ENCODE peak calls at places on chromosomes 4 and X, in four cellular contexts. S is IMR-90, P is astrocyte, O is kidney. Z is an unnamed sample.

GRCh38 chrX:16892504-16893362 is 22.6 kb upstream of the RBBP7 start:
- DNase-seq in S (peak; percentile 82), P (peak; percentile 65), O (no peak), Z (peak; percentile 90)

GRCh38 chrX:153494541-153495361 is at the start of gene BGN:
- DNase-seq in S (peak; percentile 44), P (peak; percentile 63), O (peak; percentile 86), Z (peak; percentile 63)

GRCh38 chr4:129515356-129515755 is 419.4 kb downstream of the C4orf33 start:
- DNase-seq in S (no peak), P (no peak), O (no peak), Z (no peak)

GRCh38 chr4:143163618-143164017 is 21.1 kb upstream of the USP38 start:
- DNase-seq in S (no peak), P (no peak), O (no peak), Z (no peak)

GRCh38 chr4:40916880-40917279 is 167.1 kb downstream of the NSUN7 start:
- DNase-seq in S (no peak), P (no peak), O (no peak), Z (no peak)

GRCh38 chrX:43655961-43656494 is at the start of gene MAOA:
- DNase-seq in S (no peak), P (no peak), O (peak; percentile 94), Z (peak; percentile 62)

GRCh38 chrX:15299945-15300851 is 15.2 kb downstream of the ASB11 start:
- DNase-seq in S (peak; percentile 30), P (no peak), O (no peak), Z (peak; percentile 67)

GRCh38 chr4:121484633-121485032 is 103.8 kb upstream of the QRFPR start:
- DNase-seq in S (peak; percentile 66), P (peak; percentile 36), O (no peak), Z (peak; percentile 61)

GRCh38 chr4:6200011-6200921 is at the start of gene JAKMIP1:
- DNase-seq in S (peak; percentile 46), P (peak; percentile 41), O (peak; percentile 87), Z (peak; percentile 71)

GRCh38 chrX:28586891-28587635 is at the start of gene IL1RAPL1:
- DNase-seq in S (peak; percentile 81), P (peak; percentile 78), O (no peak), Z (peak; percentile 73)

GRCh38 chr4:53651142-53651720 is 59.9 kb upstream of the LNX1 start:
- DNase-seq in S (peak; percentile 21), P (peak; percentile 2), O (peak; percentile 86), Z (no peak)

GRCh38 chr4:175386776-175387507 is 425.1 kb downstream of the GPM6A start:
- DNase-seq in S (no peak), P (no peak), O (no peak), Z (no peak)

GRCh38 chr4:154490589-154491340 is 834 bp downstream of the DCHS2 start:
- DNase-seq in S (no peak), P (no peak), O (peak; percentile 73), Z (no peak)

GRCh38 chrX:74534569-74535038 is 79.8 kb downstream of the RLIM start:
- DNase-seq in S (peak; percentile 53), P (peak; percentile 59), O (no peak), Z (peak; percentile 38)

GRCh38 chr4:54146139-54146538 is 46.2 kb downstream of the GSX2 start:
- DNase-seq in S (no peak), P (no peak), O (no peak), Z (no peak)

GRCh38 chrX:47530054-47530453 is 31.0 kb upstream of the ARAF start:
- DNase-seq in S (no peak), P (no peak), O (no peak), Z (no peak)

GRCh38 chr4:184474261-184475095 is at the start of gene IRF2:
- DNase-seq in S (peak; percentile 97), P (peak; percentile 95), O (peak; percentile 99), Z (peak; percentile 99)
- H3K4me1 ChIP-seq in S (peaks cover 4% of the 10 kb centered on the region), P (peaks cover 7% of the 10 kb centered on the region), O (peaks cover 20% of the 10 kb centered on the region), Z (peaks cover 48% of the 10 kb centered on the region)

GRCh38 chr4:77599378-77599777 is 6.2 kb upstream of the CXCL13 start:
- DNase-seq in S (peak; percentile 41), P (no peak), O (no peak), Z (peak; percentile 61)

GRCh38 chr4:77600521-77601451 is 4.8 kb upstream of the CXCL13 start:
- DNase-seq in S (peak; percentile 29), P (no peak), O (no peak), Z (peak; percentile 71)

GRCh38 chr4:77601614-77602187 is 3.9 kb upstream of the CXCL13 start:
- DNase-seq in S (no peak), P (no peak), O (no peak), Z (no peak)

GRCh38 chr4:77605210-77605902 is at the start of gene CXCL13:
- DNase-seq in S (no peak), P (no peak), O (no peak), Z (no peak)
- H3K4me3 ChIP-seq in S (no peak within 1 kb of the TSS), P (no peak within 1 kb of the TSS), O (no peak within 1 kb of the TSS), Z (no peak within 1 kb of the TSS)

GRCh38 chr4:113181289-113182007 is 132.0 kb downstream of the ANK2 start:
- DNase-seq in S (no peak), P (no peak), O (no peak), Z (no peak)

GRCh38 chr4:113183032-113183573 is 133.7 kb downstream of the ANK2 start:
- DNase-seq in S (no peak), P (no peak), O (no peak), Z (no peak)

GRCh38 chr4:113179091-113179490 is 129.6 kb downstream of the ANK2 start:
- DNase-seq in S (no peak), P (no peak), O (no peak), Z (peak; percentile 71)

DNA sequence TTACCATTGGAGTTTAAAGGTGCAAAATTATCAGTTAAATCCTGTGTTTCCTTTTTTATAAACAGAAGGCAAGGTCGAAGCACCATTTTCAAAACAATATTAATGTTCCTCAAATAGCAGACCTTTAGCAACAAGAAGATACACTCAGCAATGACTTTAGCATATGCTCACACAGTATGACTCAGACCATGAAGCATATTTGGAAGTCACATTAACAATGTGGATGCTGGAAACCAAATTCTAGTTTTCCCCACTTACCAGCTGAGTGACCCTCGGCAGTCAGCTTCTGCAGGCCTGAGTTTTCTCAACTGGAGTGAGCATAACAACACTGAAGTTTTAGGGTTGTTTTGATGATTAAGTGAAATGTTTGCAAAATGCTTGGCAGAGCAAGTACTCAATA is 130.5 kb downstream of the ANK2 start:
- DNase-seq in S (peak; percentile 4), P (peak; percentile 10), O (no peak), Z (peak; percentile 39)
- H3K9ac ChIP-seq in S (no peak overlapping the region), P (no peak overlapping the region), O (no peak overlapping the region), Z (peak overlapping the region; percentile 85)

DNA sequence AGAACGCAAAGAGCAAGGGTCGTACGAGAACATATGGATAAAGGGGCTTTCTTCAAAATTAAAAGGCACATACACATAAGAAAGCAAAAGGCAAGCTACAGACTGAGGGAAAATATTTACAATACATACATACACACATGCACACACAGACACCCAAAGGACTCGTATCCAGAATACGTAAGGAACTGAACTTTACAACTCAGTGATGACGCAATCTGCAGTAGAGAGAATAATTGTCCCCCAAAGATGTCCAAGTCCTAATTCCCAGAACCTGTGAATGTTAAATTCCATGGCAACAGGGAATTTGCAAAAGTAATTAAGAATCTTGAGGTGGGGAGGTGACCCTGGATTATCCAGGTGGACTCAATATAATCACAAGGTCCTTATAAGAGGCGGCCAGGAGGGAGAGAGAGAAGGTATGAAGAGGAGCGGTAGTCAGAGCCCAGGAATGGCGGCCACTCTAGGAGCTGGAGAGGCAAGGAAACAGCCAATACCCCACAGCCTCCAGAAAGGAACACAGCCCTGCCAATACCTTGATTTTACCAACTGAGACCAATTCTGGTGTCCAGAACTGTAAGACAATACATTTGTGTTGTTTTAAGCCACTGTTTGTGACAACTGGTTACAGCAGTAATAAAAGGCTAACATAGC is 27.5 kb upstream of the STS start:
- DNase-seq in S (no peak), P (no peak), O (no peak), Z (no peak)
- H3K4me1 ChIP-seq in S (peaks cover 7% of the 10 kb centered on the region), P (peaks cover 8% of the 10 kb centered on the region), O (peaks cover 2% of the 10 kb centered on the region), Z (peaks cover 46% of the 10 kb centered on the region)

GRCh38 chrX:154526901-154527675 is 11.1 kb upstream of the FAM3A start:
- DNase-seq in S (peak; percentile 67), P (peak; percentile 58), O (peak; percentile 90), Z (peak; percentile 86)
- H3K4me3 ChIP-seq in S (no peak overlapping the region), P (peak overlapping the region; percentile 55), O (peak overlapping the region; percentile 18), Z (no peak overlapping the region)

GRCh38 chr4:3713817-3714641 is 52.2 kb upstream of the ADRA2C start:
- DNase-seq in S (no peak), P (no peak), O (no peak), Z (no peak)

GRCh38 chr4:3712112-3712805 is 53.9 kb upstream of the ADRA2C start:
- DNase-seq in S (no peak), P (no peak), O (peak; percentile 36), Z (no peak)

GRCh38 chr4:3711183-3712111 is 54.7 kb upstream of the ADRA2C start:
- DNase-seq in S (no peak), P (no peak), O (peak; percentile 61), Z (no peak)

GRCh38 chr4:3713346-3713745 is 52.8 kb upstream of the ADRA2C start:
- DNase-seq in S (no peak), P (no peak), O (peak; percentile 42), Z (no peak)

DNA sequence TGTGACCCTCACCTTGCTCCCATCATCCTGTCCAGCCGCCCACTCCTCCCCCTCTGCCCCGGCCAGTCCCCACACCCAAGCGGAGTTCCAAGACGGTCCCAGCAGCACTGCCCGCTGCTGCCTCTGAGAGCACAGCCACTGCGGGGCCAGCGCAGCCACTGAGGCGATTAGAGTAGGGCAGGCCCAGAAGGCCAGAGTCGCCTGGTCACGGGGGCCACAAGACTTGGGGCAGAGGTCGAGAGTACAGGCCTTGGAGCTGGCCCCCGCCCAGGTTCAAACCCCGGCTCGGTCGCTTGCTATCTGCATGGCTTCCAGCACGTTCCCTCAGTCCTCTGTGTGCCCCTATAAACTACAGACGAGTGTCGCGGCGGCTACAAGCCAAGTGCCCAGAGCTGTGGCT is 53.2 kb upstream of the ADRA2C start:
- DNase-seq in S (no peak), P (no peak), O (peak; percentile 64), Z (no peak)
- H3K9ac ChIP-seq in S (no peak overlapping the region), P (no peak overlapping the region), O (no peak overlapping the region), Z (no peak overlapping the region)

Z was measured in adipocyte.